ENCODE peak calls at places on chromosomes 11 and 22, in six cellular contexts. One of them, this sample, is unnamed.

GRCh38 chr11:64911689-64912088 is 5.3 kb downstream of the ATG2A start:
- DNase-seq in GM12878: no peak
- DNase-seq in HCT116: no peak
- DNase-seq in K562: no peak
- DNase-seq in SK-N-SH: no peak
- DNase-seq in H1: no peak
- DNase-seq in this sample: no peak

GRCh38 chr11:42901084-42901483 is 410.7 kb upstream of the API5 start:
- DNase-seq in GM12878: no peak
- DNase-seq in HCT116: no peak
- DNase-seq in K562: no peak
- DNase-seq in SK-N-SH: peak
- DNase-seq in H1: no peak
- DNase-seq in this sample: no peak

GRCh38 chr22:20867179-20868099 is 8.6 kb downstream of the SNAP29 start:
- DNase-seq in GM12878: no peak
- DNase-seq in HCT116: no peak
- DNase-seq in K562: peak
- DNase-seq in SK-N-SH: peak
- DNase-seq in H1: no peak
- DNase-seq in this sample: peak

GRCh38 chr22:40411506-40411861 is 41.1 kb downstream of the SGSM3 start:
- DNase-seq in GM12878: no peak
- DNase-seq in HCT116: no peak
- DNase-seq in K562: no peak
- DNase-seq in SK-N-SH: no peak
- DNase-seq in H1: no peak
- DNase-seq in this sample: no peak

GRCh38 chr11:41997860-41998259 is 538.4 kb upstream of the LRRC4C start:
- DNase-seq in GM12878: no peak
- DNase-seq in HCT116: no peak
- DNase-seq in K562: no peak
- DNase-seq in SK-N-SH: no peak
- DNase-seq in H1: no peak
- DNase-seq in this sample: no peak

GRCh38 chr11:76236092-76237026 is 30.1 kb upstream of the WNT11 start:
- DNase-seq in GM12878: no peak
- DNase-seq in HCT116: peak
- DNase-seq in K562: peak
- DNase-seq in SK-N-SH: peak
- DNase-seq in H1: no peak
- DNase-seq in this sample: peak

GRCh38 chr22:50633771-50634170 is 5.8 kb upstream of the ARSA start:
- DNase-seq in GM12878: no peak
- DNase-seq in HCT116: no peak
- DNase-seq in K562: no peak
- DNase-seq in SK-N-SH: peak
- DNase-seq in H1: no peak
- DNase-seq in this sample: no peak

GRCh38 chr11:83736689-83737088 is 450.5 kb upstream of the CCDC90B start:
- DNase-seq in GM12878: no peak
- DNase-seq in HCT116: no peak
- DNase-seq in K562: no peak
- DNase-seq in SK-N-SH: no peak
- DNase-seq in H1: no peak
- DNase-seq in this sample: no peak

GRCh38 chr11:62602141-62603071 is 741 bp upstream of the MTA2 start:
- DNase-seq in GM12878: no peak
- DNase-seq in HCT116: no peak
- DNase-seq in K562: peak
- DNase-seq in SK-N-SH: peak
- DNase-seq in H1: no peak
- DNase-seq in this sample: no peak

GRCh38 chr11:110463153-110463552 is 33.4 kb downstream of the FDX1 start:
- DNase-seq in GM12878: no peak
- DNase-seq in HCT116: no peak
- DNase-seq in K562: no peak
- DNase-seq in SK-N-SH: peak
- DNase-seq in H1: peak
- DNase-seq in this sample: no peak

GRCh38 chr11:35390737-35391682 is 28.3 kb downstream of the SLC1A2 start:
- DNase-seq in GM12878: peak
- DNase-seq in HCT116: no peak
- DNase-seq in K562: no peak
- DNase-seq in SK-N-SH: no peak
- DNase-seq in H1: no peak
- DNase-seq in this sample: no peak

GRCh38 chr11:35391922-35392813 is 27.2 kb downstream of the SLC1A2 start:
- DNase-seq in GM12878: peak
- DNase-seq in HCT116: peak
- DNase-seq in K562: peak
- DNase-seq in SK-N-SH: peak
- DNase-seq in H1: peak
- DNase-seq in this sample: peak

GRCh38 chr11:35389897-35390462 is 29.4 kb downstream of the SLC1A2 start:
- DNase-seq in GM12878: peak
- DNase-seq in HCT116: no peak
- DNase-seq in K562: no peak
- DNase-seq in SK-N-SH: no peak
- DNase-seq in H1: no peak
- DNase-seq in this sample: peak

GRCh38 chr11:35394941-35395340 is 24.4 kb downstream of the SLC1A2 start:
- DNase-seq in GM12878: no peak
- DNase-seq in HCT116: no peak
- DNase-seq in K562: no peak
- DNase-seq in SK-N-SH: no peak
- DNase-seq in H1: no peak
- DNase-seq in this sample: no peak

GRCh38 chr11:35393093-35393492 is 26.3 kb downstream of the SLC1A2 start:
- DNase-seq in GM12878: no peak
- DNase-seq in HCT116: no peak
- DNase-seq in K562: no peak
- DNase-seq in SK-N-SH: peak
- DNase-seq in H1: no peak
- DNase-seq in this sample: no peak
- TF ChIP-seq JUND in GM12878: no peak
- TF ChIP-seq JUND in HCT116: no peak
- TF ChIP-seq JUND in K562: no peak
- TF ChIP-seq JUND in SK-N-SH: no peak
- TF ChIP-seq JUND in H1: no peak
- TF ChIP-seq JUND in this sample: no peak

GRCh38 chr22:44383071-44383575 is 70.4 kb upstream of the SHISAL1 start:
- DNase-seq in GM12878: no peak
- DNase-seq in HCT116: no peak
- DNase-seq in K562: no peak
- DNase-seq in SK-N-SH: no peak
- DNase-seq in H1: no peak
- DNase-seq in this sample: no peak
- TF ChIP-seq JUND in GM12878: no peak
- TF ChIP-seq JUND in HCT116: no peak
- TF ChIP-seq JUND in K562: no peak
- TF ChIP-seq JUND in SK-N-SH: no peak
- TF ChIP-seq JUND in H1: no peak
- TF ChIP-seq JUND in this sample: no peak

GRCh38 chr11:86743223-86744118 is 56.9 kb upstream of the PRSS23 start:
- DNase-seq in GM12878: no peak
- DNase-seq in HCT116: peak
- DNase-seq in K562: peak
- DNase-seq in SK-N-SH: no peak
- DNase-seq in H1: no peak
- DNase-seq in this sample: no peak
- TF ChIP-seq JUND in GM12878: no peak
- TF ChIP-seq JUND in HCT116: peak
- TF ChIP-seq JUND in K562: peak
- TF ChIP-seq JUND in SK-N-SH: peak
- TF ChIP-seq JUND in H1: no peak
- TF ChIP-seq JUND in this sample: no peak

GRCh38 chr11:112762686-112763048 is 198.6 kb upstream of the NCAM1 start:
- DNase-seq in GM12878: no peak
- DNase-seq in HCT116: no peak
- DNase-seq in K562: no peak
- DNase-seq in SK-N-SH: no peak
- DNase-seq in H1: no peak
- DNase-seq in this sample: no peak
- TF ChIP-seq JUND in GM12878: no peak
- TF ChIP-seq JUND in HCT116: no peak
- TF ChIP-seq JUND in K562: no peak
- TF ChIP-seq JUND in SK-N-SH: no peak
- TF ChIP-seq JUND in H1: no peak
- TF ChIP-seq JUND in this sample: no peak

GRCh38 chr11:66317766-66318575 is 1.1 kb upstream of the CD248 start:
- DNase-seq in GM12878: no peak
- DNase-seq in HCT116: no peak
- DNase-seq in K562: no peak
- DNase-seq in SK-N-SH: peak
- DNase-seq in H1: no peak
- DNase-seq in this sample: no peak
- TF ChIP-seq JUND in GM12878: no peak
- TF ChIP-seq JUND in HCT116: no peak
- TF ChIP-seq JUND in K562: no peak
- TF ChIP-seq JUND in SK-N-SH: no peak
- TF ChIP-seq JUND in H1: no peak
- TF ChIP-seq JUND in this sample: no peak

GRCh38 chr22:38966379-38966700 is 8.9 kb downstream of the APOBEC3A start:
- DNase-seq in GM12878: no peak
- DNase-seq in HCT116: no peak
- DNase-seq in K562: peak
- DNase-seq in SK-N-SH: no peak
- DNase-seq in H1: no peak
- DNase-seq in this sample: no peak

GRCh38 chr22:38964989-38965388 is 7.6 kb downstream of the APOBEC3A start:
- DNase-seq in GM12878: no peak
- DNase-seq in HCT116: no peak
- DNase-seq in K562: no peak
- DNase-seq in SK-N-SH: no peak
- DNase-seq in H1: no peak
- DNase-seq in this sample: no peak

GRCh38 chr22:38963872-38964271 is 6.5 kb downstream of the APOBEC3A start:
- DNase-seq in GM12878: no peak
- DNase-seq in HCT116: no peak
- DNase-seq in K562: peak
- DNase-seq in SK-N-SH: no peak
- DNase-seq in H1: no peak
- DNase-seq in this sample: no peak

GRCh38 chr22:38965614-38966378 is 8.4 kb downstream of the APOBEC3A start:
- DNase-seq in GM12878: no peak
- DNase-seq in HCT116: no peak
- DNase-seq in K562: peak
- DNase-seq in SK-N-SH: no peak
- DNase-seq in H1: no peak
- DNase-seq in this sample: no peak

DNA sequence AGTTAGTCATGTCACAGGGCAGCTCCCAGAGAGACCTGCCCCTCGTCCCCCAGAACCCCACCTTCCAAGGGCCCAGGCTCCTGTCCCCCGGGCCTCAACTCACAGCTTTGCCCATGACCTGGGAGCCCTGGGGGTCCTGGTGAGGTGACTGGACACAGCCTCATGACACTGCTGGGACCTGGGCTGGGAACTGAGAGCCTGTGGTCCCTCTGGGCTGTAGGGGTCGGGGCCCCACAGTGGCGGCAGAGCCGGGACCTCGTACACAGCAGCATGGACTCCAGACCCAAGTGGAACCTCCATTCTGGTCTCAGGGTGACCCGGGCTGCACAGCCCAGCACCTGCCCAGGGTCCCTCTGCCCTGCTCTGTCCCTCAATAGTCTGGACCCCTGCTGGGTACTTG is 6.9 kb downstream of the APOBEC3A start:
- DNase-seq in GM12878: no peak
- DNase-seq in HCT116: no peak
- DNase-seq in K562: no peak
- DNase-seq in SK-N-SH: no peak
- DNase-seq in H1: no peak
- DNase-seq in this sample: no peak
- TF ChIP-seq JUND in GM12878: no peak
- TF ChIP-seq JUND in HCT116: no peak
- TF ChIP-seq JUND in K562: no peak
- TF ChIP-seq JUND in SK-N-SH: no peak
- TF ChIP-seq JUND in H1: no peak
- TF ChIP-seq JUND in this sample: no peak

GRCh38 chr11:113667801-113668200 is 38.3 kb downstream of the TMPRSS5 start:
- DNase-seq in GM12878: no peak
- DNase-seq in HCT116: no peak
- DNase-seq in K562: no peak
- DNase-seq in SK-N-SH: no peak
- DNase-seq in H1: no peak
- DNase-seq in this sample: no peak
- TF ChIP-seq JUND in GM12878: no peak
- TF ChIP-seq JUND in HCT116: no peak
- TF ChIP-seq JUND in K562: no peak
- TF ChIP-seq JUND in SK-N-SH: no peak
- TF ChIP-seq JUND in H1: no peak
- TF ChIP-seq JUND in this sample: no peak

DNA sequence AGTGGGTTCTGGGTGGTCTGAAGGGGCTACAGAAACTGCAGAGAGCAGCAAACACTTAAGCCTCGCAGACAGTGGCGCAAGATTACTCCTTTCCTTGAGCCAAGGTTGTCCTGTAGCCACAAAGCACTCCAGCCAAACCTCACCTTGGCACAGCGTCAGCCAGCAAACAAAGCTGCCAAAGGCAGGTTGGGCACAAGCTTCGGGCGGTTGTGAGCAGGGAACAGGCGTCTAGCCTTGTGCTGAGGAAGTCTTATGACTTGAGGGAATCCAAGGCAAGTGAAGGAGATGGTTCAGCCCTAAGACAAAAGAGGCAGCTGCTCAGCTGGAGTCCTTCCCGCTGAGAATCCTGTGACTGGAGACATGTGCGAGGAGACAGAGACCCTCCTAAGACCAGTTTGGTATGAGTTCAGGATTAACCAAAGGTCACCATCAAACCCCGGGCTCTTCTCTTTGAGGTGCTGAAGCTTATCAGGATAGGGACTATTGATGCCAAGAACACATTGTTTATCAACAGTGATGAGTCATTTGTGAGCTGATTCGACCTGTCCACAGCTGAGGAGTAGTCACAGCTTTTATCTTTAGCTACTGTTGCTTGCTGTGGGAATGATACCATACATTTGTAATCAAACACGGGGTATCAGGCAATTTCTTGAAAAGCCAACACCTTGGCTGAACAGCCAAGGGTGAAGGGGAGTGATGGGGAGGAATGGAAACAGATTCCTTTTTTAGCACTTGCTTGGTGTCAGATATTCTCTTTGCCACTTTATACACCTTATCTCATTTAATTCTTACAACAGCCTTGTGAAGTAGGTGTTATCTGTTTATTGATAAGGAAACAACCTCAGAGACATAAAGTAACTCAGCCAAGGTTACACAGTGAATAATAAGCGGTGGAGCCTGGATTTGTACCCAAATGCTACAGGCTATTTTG is 4.6 kb downstream of the ADM start:
- DNase-seq in GM12878: no peak
- DNase-seq in HCT116: peak
- DNase-seq in K562: peak
- DNase-seq in SK-N-SH: no peak
- DNase-seq in H1: no peak
- DNase-seq in this sample: peak
- TF ChIP-seq JUND in GM12878: no peak
- TF ChIP-seq JUND in HCT116: no peak
- TF ChIP-seq JUND in K562: peak
- TF ChIP-seq JUND in SK-N-SH: no peak
- TF ChIP-seq JUND in H1: peak
- TF ChIP-seq JUND in this sample: no peak

This sample was measured in T47D.